ENCODE peak calls at places on chromosomes 2 and 18, in six cellular contexts. N is psoas muscle; I is heart right ventricle; B is upper lobe of right lung; O is left ventricle myocardium superior; Z is activated T-cell treated with anti-CD3 and anti-CD28 coated beads, Interleukin-2, amount 50 U/mL, for 72 hours. E is an unnamed sample.

GRCh38 chr2:24480245-24480644 is 10.8 kb upstream of the NCOA1 start:
- ATAC-seq in N (no peak), I (no peak), B (no peak), O (no peak), Z (no peak), E (no peak)

GRCh38 chr18:506264-506663 is 5.8 kb upstream of the COLEC12 start:
- ATAC-seq in N (no peak), I (no peak), B (no peak), O (no peak), Z (no peak), E (no peak)

GRCh38 chr18:32470136-32470712 is 458 bp downstream of the GAREM1 start:
- ATAC-seq in N (peak; percentile 31), I (peak; percentile 10), B (peak; percentile 3), O (peak; percentile 23), Z (no peak), E (no peak)

GRCh38 chr18:13284330-13285027 is 65.9 kb downstream of the LDLRAD4 start:
- ATAC-seq in N (peak; percentile 53), I (no peak), B (no peak), O (peak; percentile 22), Z (peak; percentile 64), E (peak; percentile 61)

GRCh38 chr2:190545082-190545481 is 10.6 kb upstream of the NEMP2 start:
- ATAC-seq in N (no peak), I (no peak), B (no peak), O (no peak), Z (no peak), E (no peak)

GRCh38 chr2:24343225-24343882 is 17.0 kb downstream of the ITSN2 start:
- ATAC-seq in N (no peak), I (no peak), B (no peak), O (no peak), Z (no peak), E (no peak)

GRCh38 chr2:202007015-202008011 is 26.3 kb upstream of the FZD7 start:
- ATAC-seq in N (no peak), I (no peak), B (peak; percentile 15), O (peak; percentile 58), Z (no peak), E (no peak)

GRCh38 chr2:219628986-219629901 is 1.8 kb downstream of the SLC4A3 start:
- ATAC-seq in N (no peak), I (no peak), B (no peak), O (peak; percentile 2), Z (no peak), E (no peak)

GRCh38 chr2:50613161-50613560 is 418.8 kb downstream of the NRXN1 start:
- ATAC-seq in N (no peak), I (no peak), B (no peak), O (no peak), Z (no peak), E (no peak)

GRCh38 chr18:48819276-48819675 is 131.5 kb downstream of the SMAD7 start:
- ATAC-seq in N (peak; percentile 69), I (peak; percentile 70), B (no peak), O (peak; percentile 96), Z (no peak), E (no peak)

GRCh38 chr2:4862031-4862430 is 830.2 kb upstream of the SOX11 start:
- ATAC-seq in N (no peak), I (no peak), B (no peak), O (no peak), Z (no peak), E (no peak)

GRCh38 chr2:175166216-175166824 is 1.7 kb downstream of the ATF2 start:
- ATAC-seq in N (no peak), I (no peak), B (no peak), O (no peak), Z (no peak), E (no peak)

GRCh38 chr2:100070078-100070477 is 72.3 kb downstream of the AFF3 start:
- ATAC-seq in N (no peak), I (no peak), B (no peak), O (no peak), Z (no peak), E (peak; percentile 47)

GRCh38 chr18:36412778-36413177 is 115.3 kb downstream of the FHOD3 start:
- ATAC-seq in N (peak; percentile 37), I (no peak), B (no peak), O (no peak), Z (no peak), E (no peak)

GRCh38 chr2:60356346-60356745 is 197.1 kb downstream of the BCL11A start:
- ATAC-seq in N (no peak), I (no peak), B (no peak), O (no peak), Z (no peak), E (no peak)

GRCh38 chr2:24932715-24933114 is 12.7 kb upstream of the ADCY3 start:
- ATAC-seq in N (no peak), I (no peak), B (no peak), O (no peak), Z (no peak), E (no peak)

GRCh38 chr18:59272971-59273935 is at the start of gene RAX:
- ATAC-seq in N (no peak), I (no peak), B (peak; percentile 42), O (peak; percentile 47), Z (peak; percentile 65), E (peak; percentile 42)

GRCh38 chr2:168138369-168138768 is 109.0 kb downstream of the STK39 start:
- ATAC-seq in N (no peak), I (no peak), B (peak; percentile 22), O (peak; percentile 89), Z (no peak), E (no peak)